ENCODE peak calls at places on chromosomes 16 and 17, in ten cellular contexts. H is AG04449, T is AG10803, N is pancreas, S is RWPE1, R is AG09309, B is HFFc6, U is mesothelial cell of epicardium, X is OCI-LY7, W is epithelial cell of esophagus. J is an unnamed sample.

GRCh38 chr17:19546289-19547065 is 12.8 kb downstream of the SLC47A1 start:
- DNase-seq in H (no peak), N (no peak), U (no peak), S (no peak), W (no peak), X (peak; percentile 38), R (no peak), T (no peak), B (no peak), J (no peak)

GRCh38 chr16:26348095-26348494 is 656.3 kb downstream of the HS3ST4 start:
- DNase-seq in H (no peak), U (no peak), T (no peak), R (no peak), B (no peak), W (no peak), X (no peak), S (no peak), N (no peak), J (no peak)

GRCh38 chr17:28170771-28171170 is 128.3 kb downstream of the NLK start:
- DNase-seq in R (no peak), B (no peak), U (no peak), H (no peak), W (no peak), X (no peak), S (no peak), T (peak; percentile 23), N (no peak), J (no peak)

GRCh38 chr16:68377221-68377620 is 66.4 kb downstream of the PRMT7 start:
- DNase-seq in X (no peak), U (no peak), B (no peak), S (no peak), R (no peak), W (no peak), T (no peak), H (no peak), N (no peak), J (no peak)

GRCh38 chr16:67775273-67775672 is 31.1 kb downstream of the RANBP10 start:
- DNase-seq in R (no peak), B (no peak), H (no peak), T (peak; percentile 31), N (no peak), X (no peak), S (no peak), U (no peak), W (no peak), J (no peak)

GRCh38 chr16:67528222-67528869 is at the start of gene RIPOR1:
- DNase-seq in T (peak; percentile 28), B (no peak), U (no peak), N (peak; percentile 64), W (no peak), X (peak; percentile 1), H (no peak), S (no peak), R (no peak), J (no peak)

GRCh38 chr16:69469807-69470561 is 45.6 kb downstream of the CYB5B start:
- DNase-seq in W (no peak), N (no peak), H (no peak), U (no peak), X (peak; percentile 9), R (no peak), T (no peak), S (no peak), B (no peak), J (no peak)

GRCh38 chr17:45096141-45096540 is 35.0 kb downstream of the NMT1 start:
- DNase-seq in H (no peak), X (peak; percentile 40), T (peak; percentile 43), U (no peak), W (peak; percentile 56), R (no peak), S (no peak), B (peak; percentile 32), N (no peak), J (no peak)

GRCh38 chr16:30787613-30788378 is 791 bp upstream of the ZNF629 start:
- DNase-seq in N (no peak), B (no peak), U (no peak), R (no peak), T (no peak), W (no peak), S (no peak), H (no peak), X (no peak), J (no peak)

DNA sequence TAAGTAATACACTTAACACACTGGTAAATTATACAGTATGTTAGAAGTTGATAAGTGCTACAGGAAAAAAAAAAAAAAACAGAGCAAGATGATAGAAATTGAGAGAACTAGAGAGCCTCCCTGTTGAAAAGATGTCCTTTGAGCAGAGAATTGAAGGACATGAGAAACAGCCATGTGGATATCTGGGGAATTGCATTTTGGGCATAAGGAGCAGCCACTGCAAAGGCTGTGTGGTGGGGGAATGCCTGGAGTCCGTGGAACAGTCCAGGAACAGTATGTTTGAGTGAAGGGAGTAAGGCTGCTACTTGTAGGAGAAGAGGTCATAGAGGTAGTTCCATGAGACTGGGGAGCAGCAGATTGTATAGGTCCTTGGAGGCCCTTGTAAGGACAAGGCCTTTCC is 178.4 kb downstream of the FTO start:
- DNase-seq in B (no peak), R (no peak), S (no peak), W (no peak), T (no peak), N (no peak), X (no peak), H (no peak), U (no peak), J (no peak)
- TF ChIP-seq CTCF in B (peak; percentile 27), R (no peak), S (no peak), W (no peak), T (peak; percentile 16), N (no peak), X (no peak), H (no peak), U (no peak), J (no peak)

GRCh38 chr16:88593910-88594309 is 23.7 kb downstream of the ZC3H18 start:
- DNase-seq in R (no peak), N (no peak), U (no peak), W (no peak), S (no peak), B (no peak), X (no peak), T (no peak), H (no peak), J (no peak)

GRCh38 chr16:88591577-88592021 is 21.4 kb downstream of the ZC3H18 start:
- DNase-seq in S (no peak), T (peak; percentile 41), B (no peak), R (no peak), W (no peak), H (no peak), N (no peak), U (no peak), X (no peak), J (no peak)

GRCh38 chr16:88595101-88595500 is 24.9 kb downstream of the ZC3H18 start:
- DNase-seq in X (no peak), R (no peak), B (no peak), U (no peak), T (no peak), S (no peak), H (no peak), N (no peak), W (no peak), J (no peak)

GRCh38 chr16:88593064-88593463 is 22.9 kb downstream of the ZC3H18 start:
- DNase-seq in B (no peak), W (no peak), H (no peak), R (no peak), X (no peak), T (no peak), U (no peak), N (no peak), S (no peak), J (no peak)

DNA sequence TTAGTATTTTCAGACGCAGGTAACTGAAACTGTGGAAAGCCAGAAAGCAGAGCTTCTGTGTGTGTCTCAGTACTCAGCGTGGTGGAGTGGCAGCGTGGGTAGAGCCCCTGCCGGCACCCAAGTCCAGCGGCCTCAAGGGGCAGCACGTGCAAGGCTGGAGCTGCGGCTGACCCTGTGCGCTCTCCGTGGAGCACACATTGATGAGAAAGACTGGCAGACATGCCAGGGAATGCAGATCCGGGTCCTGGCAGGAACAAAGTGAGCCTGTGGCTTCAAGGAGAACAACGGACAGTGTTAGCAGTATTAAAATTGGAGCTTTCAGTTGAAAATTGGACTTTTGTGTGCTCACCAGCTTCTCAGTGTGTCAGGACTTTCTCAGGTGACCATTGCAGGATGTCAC is 23.3 kb downstream of the ZC3H18 start:
- DNase-seq in N (no peak), T (no peak), H (no peak), S (no peak), U (no peak), R (no peak), X (no peak), W (no peak), B (no peak), J (no peak)
- TF ChIP-seq CTCF in N (no peak), T (no peak), H (no peak), S (no peak), U (no peak), R (no peak), X (no peak), W (no peak), B (no peak), J (no peak)

DNA sequence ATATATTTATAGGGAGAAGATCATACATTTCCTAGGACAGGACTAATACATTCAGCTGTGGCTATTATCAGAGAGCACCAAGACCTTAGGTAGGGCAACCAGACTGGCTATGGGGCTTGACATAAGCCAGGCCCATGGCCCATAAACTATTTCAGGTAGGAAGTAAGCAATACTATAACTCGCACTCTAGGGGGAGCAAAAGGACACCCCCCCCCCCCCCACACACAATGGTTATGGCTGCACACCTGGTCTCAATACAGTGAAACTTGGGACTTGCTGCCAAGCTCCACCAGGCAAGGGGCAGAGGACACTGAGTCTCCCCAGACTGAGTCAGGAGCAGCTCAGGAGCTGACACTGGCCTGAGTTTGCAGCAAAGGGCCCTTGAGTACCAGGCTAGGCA is 348.9 kb upstream of the ASIC2 start:
- DNase-seq in N (no peak), H (no peak), T (no peak), X (peak; percentile 2), R (no peak), W (no peak), U (no peak), S (peak; percentile 21), B (no peak), J (no peak)
- TF ChIP-seq CTCF in N (no peak), H (no peak), T (no peak), X (peak; percentile 50), R (no peak), W (no peak), U (no peak), S (no peak), B (no peak), J (no peak)

DNA sequence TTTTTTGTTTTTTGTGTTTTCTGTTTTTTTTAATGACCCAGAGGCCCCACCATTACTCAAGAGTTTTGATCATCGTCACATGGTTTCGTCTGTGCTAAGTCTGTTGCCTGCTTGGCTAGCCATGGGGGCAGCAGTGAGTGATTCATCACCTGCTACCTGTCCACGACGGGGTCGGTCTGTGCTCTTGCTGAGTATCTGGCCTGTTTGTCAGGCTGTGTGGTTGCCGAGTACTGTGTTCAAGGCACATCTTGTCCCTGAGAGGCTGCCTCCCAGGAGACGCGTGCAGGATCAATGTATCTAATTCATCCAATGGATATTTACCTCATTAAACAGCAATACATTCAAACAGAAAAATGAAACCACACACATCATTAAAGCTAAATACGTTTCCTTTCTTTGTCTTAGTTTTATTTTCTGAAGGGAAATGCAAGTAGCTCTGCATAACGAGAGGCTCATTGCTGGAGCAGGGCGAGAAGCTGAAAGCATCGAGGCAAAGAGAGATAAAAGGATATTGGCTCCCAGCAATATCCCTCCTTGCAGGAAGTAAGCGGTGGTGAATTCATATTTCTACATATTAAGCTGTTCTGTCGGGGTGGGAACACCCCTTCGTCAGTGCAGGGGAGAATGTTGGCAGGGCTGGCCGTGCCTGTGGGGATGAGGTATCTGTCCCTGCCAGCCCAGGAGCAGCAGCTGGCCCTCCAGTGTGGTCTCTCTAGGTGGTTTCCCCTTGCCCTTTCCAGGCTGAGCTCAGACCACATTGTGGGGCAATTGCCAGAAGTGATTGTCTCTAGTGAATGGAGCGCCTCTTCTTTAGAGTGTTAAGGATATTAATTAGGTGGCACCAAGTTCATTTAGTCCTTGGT is 166.2 kb upstream of the ASIC2 start:
- DNase-seq in T (no peak), B (no peak), R (no peak), U (no peak), N (no peak), H (no peak), W (no peak), X (no peak), S (no peak), J (no peak)
- TF ChIP-seq CTCF in T (no peak), B (no peak), R (no peak), U (no peak), N (no peak), H (no peak), W (no peak), X (no peak), S (no peak), J (no peak)

J was measured in foreskin keratinocyte.